ENCODE peak calls at places on chromosomes 7 and 10, in eight cellular contexts. U is IMR-90; T is prostate gland; S is mesendoderm; P is CD8-positive, alpha-beta T cell; F is transverse colon; W is stomach; J is suprapubic skin. E is an unnamed sample.

GRCh38 chr10:97532935-97533671 is 34.4 kb downstream of the UBTD1 start:
- DNase-seq in F (no peak), P (no peak), W (no peak), S (peak; percentile 90), U (peak; percentile 61), J (no peak), T (no peak), E (no peak)

GRCh38 chr10:33869089-33869488 is 534.6 kb upstream of the NRP1 start:
- DNase-seq in F (no peak), P (no peak), U (no peak), J (no peak), S (no peak), W (no peak), T (no peak), E (no peak)

GRCh38 chr7:42573904-42574692 is 337.1 kb upstream of the GLI3 start:
- DNase-seq in J (no peak), P (no peak), F (no peak), U (peak; percentile 4), T (peak; percentile 22), W (no peak), S (no peak), E (no peak)

GRCh38 chr7:119377-120163 is 72.8 kb upstream of the FAM20C start:
- DNase-seq in S (no peak), T (no peak), U (no peak), W (no peak), F (peak; percentile 41), J (no peak), P (no peak), E (no peak)

GRCh38 chr10:102119417-102120141 is 589 bp downstream of the LDB1 start:
- DNase-seq in F (peak; percentile 82), P (peak; percentile 75), J (peak; percentile 85), S (peak; percentile 85), U (peak; percentile 67), T (peak; percentile 89), W (peak; percentile 69), E (peak; percentile 30)

GRCh38 chr7:149295481-149295850 is 33.5 kb downstream of the ZNF783 start:
- DNase-seq in S (no peak), P (no peak), U (no peak), F (no peak), J (no peak), W (no peak), T (no peak), E (no peak)

GRCh38 chr7:3995187-3995586 is 686.9 kb upstream of the FOXK1 start:
- DNase-seq in T (no peak), P (no peak), U (no peak), F (no peak), S (peak; percentile 91), W (no peak), J (no peak), E (no peak)

GRCh38 chr7:54860003-54860775 is 101.2 kb upstream of the SEC61G start:
- DNase-seq in J (no peak), T (no peak), F (no peak), P (no peak), W (no peak), S (no peak), U (peak; percentile 31), E (no peak)

GRCh38 chr10:73076361-73077183 is 20.1 kb downstream of the P4HA1 start:
- DNase-seq in U (peak; percentile 85), W (peak; percentile 40), S (no peak), F (peak; percentile 41), T (peak; percentile 35), J (no peak), P (no peak), E (no peak)

GRCh38 chr7:24035653-24036414 is 248.2 kb upstream of the NPY start:
- DNase-seq in F (no peak), W (no peak), U (no peak), T (no peak), P (no peak), S (no peak), J (no peak), E (no peak)

GRCh38 chr10:123135415-123136141 is at the start of gene HMX3:
- DNase-seq in F (no peak), J (no peak), S (peak; percentile 73), W (no peak), T (no peak), U (peak; percentile 23), P (no peak), E (no peak)

GRCh38 chr7:117010375-117011133 is 57.3 kb downstream of the ST7 start:
- DNase-seq in P (no peak), J (no peak), F (no peak), T (no peak), U (peak; percentile 56), S (no peak), W (no peak), E (no peak)

GRCh38 chr10:21521910-21522533 is 3.5 kb downstream of the SKIDA1 start:
- DNase-seq in J (no peak), W (no peak), F (no peak), U (no peak), T (no peak), S (no peak), P (no peak), E (no peak)

GRCh38 chr10:80371462-80371861 is 14.9 kb downstream of the DYDC2 start:
- DNase-seq in U (no peak), W (no peak), S (peak; percentile 47), F (no peak), J (no peak), P (no peak), T (no peak), E (no peak)

GRCh38 chr10:79193694-79194382 is 125.1 kb downstream of the ZMIZ1 start:
- DNase-seq in F (no peak), J (no peak), W (no peak), S (no peak), P (no peak), T (no peak), U (no peak), E (no peak)

GRCh38 chr10:79192677-79193003 is 123.9 kb downstream of the ZMIZ1 start:
- DNase-seq in J (no peak), P (no peak), W (no peak), S (no peak), T (no peak), U (peak; percentile 73), F (no peak), E (no peak)

GRCh38 chr10:79197558-79197957 is 128.8 kb downstream of the ZMIZ1 start:
- DNase-seq in F (no peak), P (no peak), J (no peak), U (no peak), T (no peak), S (no peak), W (no peak), E (no peak)

GRCh38 chr10:79196470-79197461 is 128.0 kb downstream of the ZMIZ1 start:
- DNase-seq in S (peak; percentile 79), T (peak; percentile 64), W (peak; percentile 82), J (peak; percentile 90), F (peak; percentile 82), U (peak; percentile 47), P (peak; percentile 89), E (peak; percentile 52)

GRCh38 chr10:79195091-79195923 is 126.5 kb downstream of the ZMIZ1 start:
- DNase-seq in F (peak; percentile 87), S (peak; percentile 92), U (peak; percentile 81), W (peak; percentile 92), P (peak; percentile 87), J (peak; percentile 95), T (peak; percentile 90), E (peak; percentile 67)
- H3K27ac ChIP-seq in F (peak overlapping the region; percentile 55), S (peak overlapping the region; percentile 2), U (peak overlapping the region; percentile 76), W (peak overlapping the region; percentile 76), P (no peak overlapping the region), J (peak overlapping the region; percentile 50), T (peak overlapping the region; percentile 66), E (no peak overlapping the region)

GRCh38 chr10:76968483-76968882 is 669.1 kb downstream of the KCNMA1 start:
- DNase-seq in U (no peak), W (no peak), S (no peak), J (no peak), F (peak; percentile 21), T (no peak), P (no peak), E (no peak)

GRCh38 chr10:76961841-76962240 is 675.8 kb downstream of the KCNMA1 start:
- DNase-seq in P (no peak), T (no peak), W (no peak), J (no peak), F (no peak), S (no peak), U (no peak), E (no peak)

GRCh38 chr10:76962851-76963250 is 674.8 kb downstream of the KCNMA1 start:
- DNase-seq in P (no peak), U (peak; percentile 7), J (no peak), T (no peak), S (no peak), W (no peak), F (no peak), E (no peak)
- H3K4me3 ChIP-seq in P (no peak overlapping the region), U (no peak overlapping the region), J (no peak overlapping the region), T (no peak overlapping the region), S (no peak overlapping the region), W (no peak overlapping the region), F (no peak overlapping the region), E (no peak overlapping the region)

DNA sequence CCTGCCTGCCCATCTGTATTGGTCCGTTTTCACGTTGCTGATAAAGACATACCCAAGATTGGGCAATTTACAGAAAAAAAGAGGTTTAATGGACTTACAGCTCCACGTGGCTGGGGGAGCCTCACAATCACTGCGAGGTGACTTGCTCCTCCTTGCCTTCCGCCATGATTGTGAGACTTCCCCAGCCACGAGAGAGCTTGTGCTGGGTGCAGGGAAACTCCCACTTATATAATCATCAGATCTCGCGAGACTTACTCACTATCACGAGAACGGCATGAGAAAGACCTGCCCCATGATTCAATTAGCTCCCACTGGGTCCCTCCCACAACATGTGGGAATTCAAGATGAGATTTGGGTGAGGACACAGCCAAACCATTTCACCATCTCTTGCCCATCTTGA is 111.8 kb downstream of the MYL10 start:
- DNase-seq in J (no peak), U (no peak), S (no peak), T (no peak), W (no peak), P (no peak), F (no peak), E (no peak)
- H3K4me1 ChIP-seq in J (peaks cover 17% of the 10 kb centered on the region), U (peaks cover 25% of the 10 kb centered on the region), S (no peaks in the 10 kb centered on the region), T (peaks cover 4% of the 10 kb centered on the region), W (no peaks in the 10 kb centered on the region), P (no peaks in the 10 kb centered on the region), F (no peaks in the 10 kb centered on the region), E (no peaks in the 10 kb centered on the region)

GRCh38 chr7:151631149-151631967 is 111.7 kb upstream of the RHEB start:
- DNase-seq in F (no peak), P (no peak), U (no peak), T (peak; percentile 14), J (no peak), S (peak; percentile 55), W (peak; percentile 34), E (peak; percentile 51)
- H3K27ac ChIP-seq in F (peak overlapping the region; percentile 94), P (peak overlapping the region; percentile 22), U (peak overlapping the region; percentile 65), T (peak overlapping the region; percentile 81), J (peak overlapping the region; percentile 91), S (peak overlapping the region; percentile 91), W (peak overlapping the region; percentile 98), E (peak overlapping the region; percentile 10)

DNA sequence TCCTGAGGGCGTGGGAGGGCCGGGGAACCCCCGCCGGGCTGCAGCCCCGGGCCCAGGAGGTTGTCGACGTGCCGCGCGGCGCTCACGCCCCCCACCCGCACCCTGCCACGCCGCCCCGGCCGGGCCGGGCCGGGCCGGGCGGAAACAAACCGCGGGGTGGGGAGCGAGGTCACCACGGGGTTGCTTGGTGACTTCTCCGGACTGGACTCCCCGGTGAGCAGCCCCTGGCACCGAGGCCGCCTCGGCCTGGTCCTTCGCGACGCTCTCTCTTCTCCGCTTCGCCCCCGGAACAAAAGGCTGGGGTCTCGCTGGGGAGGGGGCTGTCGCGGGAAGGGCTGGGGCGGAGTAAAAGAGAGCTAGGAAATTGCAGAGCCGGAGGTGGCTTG is 478 bp downstream of the WIPF3 start:
- DNase-seq in W (no peak), P (no peak), J (no peak), U (no peak), S (no peak), T (no peak), F (peak; percentile 27), E (no peak)
- H3K4me3 ChIP-seq in W (peak overlapping the region; percentile 76), P (no peak overlapping the region), J (peak overlapping the region; percentile 65), U (no peak overlapping the region), S (peak overlapping the region; percentile 40), T (peak overlapping the region; percentile 38), F (peak overlapping the region; percentile 61), E (no peak overlapping the region)